ENCODE peak calls at places on chromosomes 1 and 21, in four cellular contexts. O is HepG2, Q is H1, U is SK-N-SH. M is an unnamed sample.
A peak's percentile ranks its signal among the peaks of the same experiment; 100 is the strongest.

GRCh38 chr21:36134820-36135390 is at the start of gene CBR3:
- DNase-seq in O (no peak), Q (no peak), U (peak; percentile 74), M (no peak)

GRCh38 chr1:170663441-170664282 is at the start of gene PRRX1:
- DNase-seq in O (no peak), Q (no peak), U (no peak), M (no peak)

GRCh38 chr1:225950905-225951351 is 9.9 kb upstream of the LEFTY2 start:
- DNase-seq in O (no peak), Q (peak; percentile 88), U (no peak), M (no peak)

GRCh38 chr1:15578921-15579682 is 5.7 kb downstream of the AGMAT start:
- DNase-seq in O (no peak), Q (no peak), U (no peak), M (peak; percentile 46)

GRCh38 chr1:160672118-160672517 is 25.3 kb upstream of the SLAMF1 start:
- DNase-seq in O (no peak), Q (no peak), U (no peak), M (no peak)

GRCh38 chr1:25037174-25038074 is 107.3 kb upstream of the RUNX3 start:
- DNase-seq in O (peak; percentile 41), Q (peak; percentile 82), U (peak; percentile 78), M (no peak)

GRCh38 chr1:56330400-56331026 is 248.8 kb downstream of the PLPP3 start:
- DNase-seq in O (peak; percentile 47), Q (no peak), U (no peak), M (peak; percentile 68)

GRCh38 chr1:26723013-26723991 is 27.5 kb downstream of the ARID1A start:
- DNase-seq in O (peak; percentile 82), Q (peak; percentile 79), U (peak; percentile 86), M (no peak)

GRCh38 chr1:112501810-112502641 is 6.7 kb upstream of the WNT2B start:
- DNase-seq in O (peak; percentile 7), Q (peak; percentile 74), U (peak; percentile 85), M (no peak)

GRCh38 chr1:4002061-4002521 is 102.0 kb upstream of the C1orf174 start:
- DNase-seq in O (no peak), Q (no peak), U (no peak), M (no peak)

GRCh38 chr1:160877221-160877620 is 7.8 kb downstream of the ITLN1 start:
- DNase-seq in O (no peak), Q (no peak), U (no peak), M (no peak)

GRCh38 chr1:180909462-180909976 is 3.2 kb upstream of the KIAA1614 start:
- DNase-seq in O (no peak), Q (peak; percentile 17), U (no peak), M (peak; percentile 52)

GRCh38 chr1:29822895-29823294 is 586.6 kb downstream of the PTPRU start:
- DNase-seq in O (no peak), Q (peak; percentile 10), U (no peak), M (no peak)

GRCh38 chr1:116693759-116694482 is 26.4 kb upstream of the IGSF3 start:
- DNase-seq in O (no peak), Q (no peak), U (no peak), M (no peak)

GRCh38 chr1:5620418-5620817 is 371.8 kb downstream of the NPHP4 start:
- DNase-seq in O (no peak), Q (no peak), U (peak; percentile 53), M (no peak)

GRCh38 chr1:68143633-68144032 is 88.7 kb downstream of the WLS start:
- DNase-seq in O (no peak), Q (no peak), U (no peak), M (no peak)

GRCh38 chr21:37784591-37785318 is 131.5 kb downstream of the KCNJ6 start:
- DNase-seq in O (no peak), Q (no peak), U (no peak), M (no peak)

GRCh38 chr1:179883739-179884138 is 1.7 kb downstream of the TOR1AIP1 start:
- DNase-seq in O (peak; percentile 45), Q (no peak), U (no peak), M (peak; percentile 56)

GRCh38 chr1:30754684-30755171 is 2.8 kb downstream of the LAPTM5 start:
- DNase-seq in O (no peak), Q (no peak), U (no peak), M (peak; percentile 95)

GRCh38 chr21:28776251-28776650 is 216.4 kb downstream of the LTN1 start:
- DNase-seq in O (no peak), Q (no peak), U (no peak), M (no peak)

GRCh38 chr1:50978144-50978851 is 8.3 kb downstream of the CDKN2C start:
- DNase-seq in O (peak; percentile 49), Q (peak; percentile 90), U (peak; percentile 82), M (no peak)

GRCh38 chr1:4055677-4055967 is 155.6 kb upstream of the C1orf174 start:
- DNase-seq in O (no peak), Q (no peak), U (no peak), M (no peak)

GRCh38 chr1:50667710-50668356 is 244.6 kb upstream of the DMRTA2 start:
- DNase-seq in O (no peak), Q (no peak), U (no peak), M (no peak)

GRCh38 chr1:244276646-244277045 is 175.1 kb downstream of the ADSS2 start:
- DNase-seq in O (no peak), Q (no peak), U (no peak), M (no peak)

GRCh38 chr1:158999301-159000069 is 10.2 kb upstream of the IFI16 start:
- DNase-seq in O (no peak), Q (peak; percentile 66), U (no peak), M (no peak)

GRCh38 chr1:27332536-27333281 is 9.1 kb upstream of the SYTL1 start:
- DNase-seq in O (no peak), Q (peak; percentile 86), U (peak; percentile 87), M (no peak)

GRCh38 chr1:232876506-232877360 is 71.5 kb downstream of the MAP10 start:
- DNase-seq in O (no peak), Q (no peak), U (no peak), M (no peak)

GRCh38 chr21:35010450-35010849 is 38.7 kb downstream of the RUNX1 start:
- DNase-seq in O (no peak), Q (no peak), U (no peak), M (no peak)

GRCh38 chr1:235068155-235069121 is 60.2 kb downstream of the TOMM20 start:
- DNase-seq in O (peak; percentile 86), Q (no peak), U (no peak), M (no peak)

GRCh38 chr1:206985162-206985749 is 15.0 kb upstream of the FCAMR start:
- DNase-seq in O (no peak), Q (no peak), U (no peak), M (no peak)

GRCh38 chr1:159429074-159429861 is 2.7 kb upstream of the OR10J4 start:
- DNase-seq in O (no peak), Q (no peak), U (no peak), M (no peak)

GRCh38 chr1:43317817-43318471 is 17.2 kb downstream of the TIE1 start:
- DNase-seq in O (no peak), Q (no peak), U (no peak), M (no peak)

GRCh38 chr1:43318831-43319230 is 18.0 kb downstream of the TIE1 start:
- DNase-seq in O (no peak), Q (no peak), U (no peak), M (no peak)

GRCh38 chr1:43315963-43316737 is 15.4 kb downstream of the TIE1 start:
- DNase-seq in O (no peak), Q (no peak), U (no peak), M (no peak)

GRCh38 chr1:43315481-43315880 is 14.7 kb downstream of the TIE1 start:
- DNase-seq in O (no peak), Q (no peak), U (no peak), M (no peak)

GRCh38 chr1:43316738-43317520 is 16.1 kb downstream of the TIE1 start:
- DNase-seq in O (no peak), Q (no peak), U (no peak), M (no peak)
- TF ChIP-seq CTCF in O (peak; percentile 31), Q (peak; percentile 38), U (peak; percentile 12), M (no peak)

GRCh38 chr1:45302505-45303331 is 24.0 kb upstream of the HPDL start:
- DNase-seq in O (no peak), Q (peak; percentile 37), U (no peak), M (no peak)

GRCh38 chr1:45304311-45305081 is 22.2 kb upstream of the HPDL start:
- DNase-seq in O (peak; percentile 47), Q (peak; percentile 46), U (peak; percentile 20), M (no peak)

GRCh38 chr1:45305231-45305630 is 21.5 kb upstream of the HPDL start:
- DNase-seq in O (no peak), Q (peak; percentile 37), U (no peak), M (no peak)

GRCh38 chr1:45306319-45306718 is 20.4 kb upstream of the HPDL start:
- DNase-seq in O (no peak), Q (peak; percentile 44), U (no peak), M (peak; percentile 69)

DNA sequence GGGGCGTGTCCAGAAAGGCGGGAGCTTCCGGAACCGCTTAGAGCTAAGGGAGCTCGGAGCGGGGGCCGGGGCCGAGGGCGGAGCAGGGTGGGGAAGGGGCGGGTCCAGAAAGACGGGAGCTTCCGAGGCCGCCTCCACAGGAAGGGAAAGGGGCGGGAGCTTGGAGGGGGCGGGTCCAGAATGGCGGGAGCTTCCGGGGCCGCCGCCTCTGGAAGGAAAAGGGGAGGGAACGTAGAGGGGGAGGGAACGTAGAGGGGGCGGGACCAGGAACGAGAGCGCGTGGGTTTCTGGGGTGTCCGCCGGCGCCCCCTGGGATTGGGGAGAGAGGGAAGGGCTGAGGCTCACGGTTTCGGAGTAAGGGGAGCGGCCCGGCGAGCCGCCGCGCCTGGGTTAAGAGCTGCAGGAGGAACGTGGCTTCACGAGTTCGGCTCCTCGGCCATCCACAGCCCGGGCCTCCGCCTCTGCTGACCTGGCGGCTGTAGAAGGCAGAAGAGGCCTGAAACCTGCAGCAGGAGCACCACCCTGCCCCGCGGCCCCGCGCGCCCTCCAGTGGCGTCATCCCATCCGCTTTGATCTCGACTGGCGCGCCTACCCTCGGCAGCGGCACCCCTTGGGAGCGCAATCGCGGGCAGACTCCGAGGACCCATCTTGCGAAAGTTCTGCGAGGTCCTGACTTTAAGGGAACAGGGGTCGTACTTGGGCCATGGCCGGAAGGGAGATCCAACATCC is 22.9 kb upstream of the HPDL start:
- DNase-seq in O (peak; percentile 92), Q (peak; percentile 94), U (peak; percentile 97), M (peak; percentile 84)
- TF ChIP-seq TCF12 in O (peak; percentile 26), Q (no peak), U (no peak), M (peak; percentile 4)

GRCh38 chr1:12014141-12014981 is 4.9 kb upstream of the MIIP start:
- DNase-seq in O (no peak), Q (no peak), U (no peak), M (no peak)
- TF ChIP-seq CTCF in O (peak; percentile 15), Q (peak; percentile 44), U (peak; percentile 31), M (no peak)

DNA sequence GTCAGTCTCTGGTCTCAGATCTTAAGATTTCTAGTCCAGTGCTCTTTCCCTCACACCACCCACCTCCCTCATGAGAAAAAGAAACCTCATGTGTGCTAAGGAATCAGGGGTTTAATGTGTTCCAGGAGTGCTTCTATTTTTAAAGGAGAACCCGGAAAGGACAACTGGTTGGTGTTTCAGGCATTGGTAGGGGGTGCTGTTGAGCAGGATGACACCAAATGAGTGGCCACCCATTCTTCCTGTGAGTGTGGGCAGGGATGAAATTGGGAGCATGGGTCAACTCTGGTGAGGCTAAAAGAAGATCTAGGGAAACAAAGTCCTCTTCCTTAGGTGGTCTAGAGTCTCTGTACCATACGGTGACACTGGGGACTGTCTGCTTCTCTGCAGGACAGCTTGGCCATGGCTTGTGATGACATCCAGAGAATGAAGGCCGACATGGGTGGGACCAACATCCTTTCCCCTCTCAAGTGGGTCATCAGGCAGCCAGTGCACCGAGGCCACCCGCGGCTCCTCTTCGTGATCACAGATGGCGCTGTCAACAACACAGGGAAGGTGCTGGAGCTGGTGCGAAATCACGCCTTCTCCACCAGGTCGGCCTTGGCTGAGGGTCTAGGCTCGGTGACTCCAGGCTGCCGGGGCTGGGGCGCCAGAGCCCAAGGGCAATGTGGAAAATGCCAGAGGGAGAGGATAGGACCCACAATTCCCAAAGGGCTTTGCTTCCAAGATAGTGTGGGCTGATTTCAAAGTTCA is 39.3 kb downstream of the VWA5B1 start:
- DNase-seq in O (no peak), Q (peak; percentile 52), U (no peak), M (no peak)
- TF ChIP-seq TCF12 in O (no peak), Q (no peak), U (no peak), M (no peak)